ENCODE peak calls at places on chromosomes 13 and 19, in six cellular contexts. V, W, U, E, O and X are unnamed samples.

GRCh38 chr19:12676384-12676792 is 5.3 kb downstream of the DHPS start:
- DNase-seq in W (peak), O (peak), U (no peak), E (peak), V (peak), X (peak)

GRCh38 chr19:33405491-33406461 is 32.3 kb downstream of the CEBPG start:
- DNase-seq in V (no peak), W (no peak), O (no peak), E (no peak), U (no peak), X (no peak)

GRCh38 chr13:33224686-33225085 is 60.9 kb downstream of the STARD13 start:
- DNase-seq in W (no peak), U (no peak), O (no peak), V (peak), E (no peak), X (no peak)

GRCh38 chr13:102584423-102584822 is 12.4 kb upstream of the TPP2 start:
- DNase-seq in V (no peak), O (no peak), U (no peak), E (no peak), W (no peak), X (no peak)

GRCh38 chr13:111245781-111246384 is 74.6 kb upstream of the TEX29 start:
- DNase-seq in V (peak), E (no peak), W (no peak), U (no peak), O (no peak), X (no peak)

GRCh38 chr19:56566904-56567273 is 379 bp upstream of the ZNF470 start:
- DNase-seq in W (no peak), E (no peak), U (no peak), O (peak), V (no peak), X (no peak)

GRCh38 chr19:12985049-12985776 is 10.1 kb upstream of the NFIX start:
- DNase-seq in V (peak), O (peak), U (no peak), W (no peak), E (no peak), X (peak)

GRCh38 chr13:54241719-54242118 is 1213.1 kb downstream of the OLFM4 start:
- DNase-seq in E (no peak), U (no peak), O (no peak), V (no peak), W (no peak), X (no peak)

GRCh38 chr13:113863511-113864302 is at the start of gene GAS6:
- DNase-seq in W (peak), O (peak), E (peak), U (no peak), V (no peak), X (peak)

GRCh38 chr19:28521169-28521568 is 691.8 kb downstream of the UQCRFS1 start:
- DNase-seq in W (no peak), E (no peak), V (no peak), O (no peak), U (no peak), X (no peak)

GRCh38 chr19:38264486-38265212 is at the start of gene SPINT2:
- DNase-seq in E (peak), U (peak), V (no peak), O (peak), W (peak), X (no peak)

GRCh38 chr19:14349426-14349825 is 31.8 kb upstream of the ADGRE5 start:
- DNase-seq in W (no peak), E (no peak), V (no peak), U (no peak), O (no peak), X (no peak)

GRCh38 chr13:98997738-98998641 is 20.1 kb upstream of the DOCK9 start:
- DNase-seq in V (no peak), U (no peak), W (no peak), O (peak), E (no peak), X (no peak)

GRCh38 chr19:32830231-32831014 is 39.1 kb downstream of the SLC7A9 start:
- DNase-seq in V (peak), W (no peak), U (no peak), O (peak), E (no peak), X (peak)

GRCh38 chr19:20776083-20777076 is at the start of gene ZNF66:
- DNase-seq in U (peak), W (peak), V (peak), E (peak), O (peak), X (peak)

GRCh38 chr19:49338691-49339363 is 3.6 kb downstream of the CD37 start:
- DNase-seq in E (peak), V (no peak), W (peak), O (peak), U (peak), X (peak)

GRCh38 chr19:17108453-17108784 is 32.8 kb downstream of the MYO9B start:
- DNase-seq in V (no peak), W (no peak), O (no peak), U (no peak), E (no peak), X (no peak)

GRCh38 chr13:100382787-100383186 is 205.8 kb downstream of the GGACT start:
- DNase-seq in W (no peak), E (no peak), V (peak), U (no peak), O (no peak), X (peak)

GRCh38 chr19:41411682-41412265 is 14.2 kb downstream of the BCKDHA start:
- DNase-seq in U (no peak), W (no peak), E (no peak), V (no peak), O (no peak), X (no peak)

GRCh38 chr19:37778613-37779138 is 710 bp downstream of the ZNF573 start:
- DNase-seq in U (no peak), V (peak), E (peak), O (peak), W (peak), X (peak)

GRCh38 chr19:49106648-49107135 is 7.5 kb upstream of the LIN7B start:
- DNase-seq in V (peak), W (peak), E (peak), O (peak), U (no peak), X (peak)

GRCh38 chr13:45582533-45583076 is 32.9 kb downstream of the ERICH6B start:
- DNase-seq in E (no peak), U (no peak), W (no peak), O (no peak), V (no peak), X (no peak)

GRCh38 chr19:15256708-15257331 is 24.6 kb upstream of the EPHX3 start:
- DNase-seq in U (no peak), W (no peak), E (no peak), V (no peak), O (no peak), X (no peak)

GRCh38 chr19:14554382-14554812 is 17.5 kb downstream of the NDUFB7 start:
- DNase-seq in V (no peak), W (peak), O (peak), E (no peak), U (no peak), X (no peak)

GRCh38 chr19:54189020-54189667 is at the start of gene MBOAT7:
- DNase-seq in E (no peak), O (peak), W (no peak), U (no peak), V (no peak), X (no peak)

GRCh38 chr19:23070353-23070781 is 46.5 kb upstream of the ZNF730 start:
- DNase-seq in U (peak), V (peak), O (peak), E (no peak), W (peak), X (no peak)

GRCh38 chr19:33568706-33569105 is 47.1 kb upstream of the PEPD start:
- DNase-seq in E (no peak), U (no peak), V (no peak), W (no peak), O (no peak), X (no peak)

GRCh38 chr13:112877976-112878955 is 90.7 kb upstream of the MCF2L start:
- DNase-seq in W (no peak), V (no peak), E (no peak), U (no peak), O (no peak), X (no peak)

GRCh38 chr19:44657211-44657921 is 13.7 kb downstream of the PVR start:
- DNase-seq in W (peak), U (no peak), V (peak), O (peak), E (peak), X (peak)

GRCh38 chr19:35246466-35247096 is 2.2 kb upstream of the LSR start:
- DNase-seq in O (no peak), U (no peak), V (no peak), E (no peak), W (no peak), X (no peak)

GRCh38 chr19:35249848-35250711 is 1.3 kb downstream of the LSR start:
- DNase-seq in V (no peak), W (no peak), U (no peak), E (no peak), O (no peak), X (no peak)

GRCh38 chr19:35248310-35249145 is at the start of gene LSR:
- DNase-seq in V (no peak), E (peak), W (peak), O (peak), U (peak), X (no peak)

GRCh38 chr19:35249146-35249847 is 495 bp downstream of the LSR start:
- DNase-seq in U (no peak), E (no peak), O (peak), V (no peak), W (peak), X (no peak)

DNA sequence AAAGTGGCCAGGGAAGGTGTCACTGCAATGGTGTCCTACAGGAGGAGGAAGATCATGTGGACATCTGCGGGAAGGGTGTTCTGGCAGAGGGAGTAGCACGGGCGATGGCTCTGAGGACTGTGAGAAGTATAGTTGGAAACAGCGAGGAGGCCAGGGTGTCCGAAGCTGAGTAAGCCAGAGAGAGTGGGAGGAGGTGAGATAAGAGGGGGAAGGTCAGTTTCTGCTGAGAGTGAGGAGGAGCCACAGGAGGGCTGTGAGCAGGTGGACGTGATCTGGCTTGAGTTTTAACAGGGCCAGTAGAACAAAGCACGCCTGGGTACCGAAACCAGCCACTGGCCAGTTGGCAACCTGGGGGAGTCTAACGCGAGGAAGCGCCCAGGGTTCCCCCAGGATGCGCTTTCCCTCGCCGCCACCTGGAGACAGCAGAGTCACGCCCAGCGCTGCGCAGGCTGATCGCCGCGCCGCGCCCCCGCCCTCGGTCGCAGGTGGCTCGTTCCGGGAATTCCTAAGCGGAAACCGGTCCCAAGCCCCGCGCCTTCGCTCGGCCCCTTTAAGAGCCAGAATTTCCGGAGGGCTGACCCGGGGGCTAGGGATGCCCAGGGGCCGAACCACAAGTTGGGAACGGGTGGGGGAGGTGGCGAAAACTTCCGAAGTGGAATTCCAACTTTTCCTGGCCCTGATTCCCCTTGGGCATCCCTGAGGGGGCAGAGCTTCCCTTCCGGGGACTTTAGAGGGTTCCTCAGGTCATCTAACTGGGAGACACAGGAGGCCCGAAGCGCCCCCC is 1.1 kb upstream of the LSR start:
- DNase-seq in V (no peak), E (peak), W (peak), U (peak), O (peak), X (no peak)
- H4K8ac ChIP-seq in V (no peak), E (no peak), W (no peak), U (peak), O (peak), X (no peak)

GRCh38 chr19:5128251-5128931 is 159.5 kb downstream of the KDM4B start:
- DNase-seq in W (peak), O (no peak), V (peak), E (no peak), U (no peak), X (peak)

GRCh38 chr19:5127710-5128109 is 158.8 kb downstream of the KDM4B start:
- DNase-seq in W (no peak), U (no peak), O (no peak), V (no peak), E (no peak), X (no peak)

GRCh38 chr19:5129691-5130090 is 160.8 kb downstream of the KDM4B start:
- DNase-seq in U (no peak), W (no peak), V (no peak), E (no peak), O (no peak), X (no peak)

GRCh38 chr19:5130371-5131030 is 161.6 kb downstream of the KDM4B start:
- DNase-seq in U (no peak), V (no peak), W (no peak), O (no peak), E (no peak), X (no peak)

DNA sequence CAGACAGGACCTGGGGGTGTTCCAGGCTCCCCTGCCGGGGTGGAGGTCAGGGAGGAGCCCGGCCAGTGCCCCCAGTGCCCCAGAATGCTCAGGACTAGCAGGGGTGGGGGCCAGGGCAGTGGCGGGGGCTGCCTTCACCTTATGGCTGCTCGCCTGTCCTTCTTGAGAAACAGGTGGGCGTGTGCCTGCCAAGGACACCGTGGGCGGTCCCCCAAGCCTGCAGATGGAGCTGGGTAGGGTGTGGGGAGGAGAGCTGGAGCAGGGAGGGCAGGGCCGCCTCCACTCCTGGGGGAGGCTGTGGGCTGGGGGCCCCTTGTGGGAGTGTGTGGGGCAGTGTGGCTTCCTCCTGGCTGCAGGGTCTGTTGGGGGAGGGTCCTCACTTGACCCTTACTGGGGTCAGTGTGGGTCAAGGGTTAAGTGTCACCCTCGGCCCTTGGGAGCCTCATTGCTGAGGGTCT is 160.0 kb downstream of the KDM4B start:
- DNase-seq in O (no peak), W (no peak), E (no peak), V (no peak), U (no peak), X (peak)
- H3K4me3 ChIP-seq in O (no peak), W (no peak), E (no peak), V (no peak), U (no peak), X (no peak)

GRCh38 chr19:1270168-1270853 is 1.2 kb downstream of the CIRBP start:
- DNase-seq in V (no peak), U (no peak), W (no peak), O (no peak), E (no peak), X (no peak)

GRCh38 chr19:1267441-1268391 is 1.4 kb upstream of the CIRBP start:
- DNase-seq in E (no peak), V (peak), O (no peak), U (no peak), W (no peak), X (peak)

GRCh38 chr19:1269478-1270167 is 491 bp downstream of the CIRBP start:
- DNase-seq in W (peak), E (no peak), O (peak), V (peak), U (no peak), X (peak)

GRCh38 chr19:1268392-1269064 is 604 bp upstream of the CIRBP start:
- DNase-seq in W (no peak), U (no peak), O (no peak), V (no peak), E (no peak), X (no peak)

DNA sequence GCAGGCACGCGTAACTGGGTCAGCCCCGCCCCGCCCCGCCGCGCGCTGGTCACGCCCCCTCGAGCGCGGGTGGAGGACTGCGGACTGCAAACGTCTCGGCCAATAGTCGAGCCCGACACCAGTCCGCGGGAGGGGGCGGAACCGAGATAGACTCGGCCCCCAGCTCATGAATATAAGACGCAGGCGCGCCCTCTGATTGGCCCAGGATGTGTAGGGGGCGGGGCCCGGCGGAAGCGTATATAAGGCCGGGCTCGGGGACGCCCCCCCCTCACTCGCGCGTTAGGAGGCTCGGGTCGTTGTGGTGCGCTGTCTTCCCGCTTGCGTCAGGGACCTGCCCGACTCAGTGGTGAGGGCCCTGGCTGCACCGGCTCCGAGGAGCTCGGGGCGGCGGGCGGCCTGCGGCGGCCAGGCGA is at the start of gene CIRBP:
- DNase-seq in E (peak), U (peak), W (peak), V (peak), O (peak), X (peak)
- H2BK5ac ChIP-seq in E (peak), U (peak), W (peak), V (peak), O (peak), X (peak)

GRCh38 chr13:30863231-30863630 is 42.8 kb upstream of the MEDAG start:
- DNase-seq in E (no peak), U (peak), W (peak), O (no peak), V (no peak), X (no peak)
- H4K8ac ChIP-seq in E (no peak), U (no peak), W (no peak), O (peak), V (peak), X (peak)

GRCh38 chr13:34894756-34895155 is 47.3 kb upstream of the NBEA start:
- DNase-seq in E (no peak), O (no peak), V (no peak), U (no peak), W (no peak), X (no peak)

GRCh38 chr13:34897220-34897619 is 44.9 kb upstream of the NBEA start:
- DNase-seq in U (no peak), V (no peak), E (no peak), O (no peak), W (no peak), X (no peak)

GRCh38 chr13:34900288-34900739 is 41.8 kb upstream of the NBEA start:
- DNase-seq in W (peak), O (no peak), E (no peak), U (peak), V (no peak), X (no peak)

GRCh38 chr13:34901577-34901976 is 40.5 kb upstream of the NBEA start:
- DNase-seq in O (no peak), E (no peak), V (no peak), U (no peak), W (peak), X (no peak)

GRCh38 chr13:34899888-34900287 is 42.2 kb upstream of the NBEA start:
- DNase-seq in V (no peak), U (no peak), W (peak), E (no peak), O (no peak), X (no peak)
- H3K4me3 ChIP-seq in V (no peak), U (no peak), W (no peak), E (no peak), O (no peak), X (no peak)

GRCh38 chr19:31354919-31355318 is 5.7 kb upstream of the TSHZ3 start:
- DNase-seq in U (no peak), E (no peak), W (no peak), O (no peak), V (no peak), X (no peak)
- H2BK5ac ChIP-seq in U (peak), E (no peak), W (no peak), O (no peak), V (no peak), X (no peak)